ENCODE peak calls at places on chromosome 1, in five cellular contexts. T, L, F, Z and R are unnamed samples.

GRCh38 chr1:84691139-84691783 is 1.0 kb upstream of the SSX2IP start:
- DNase-seq in T (no peak), L (peak), F (peak), Z (peak), R (peak)

GRCh38 chr1:65820983-65821382 is 28.3 kb downstream of the PDE4B start:
- DNase-seq in T (peak), L (no peak), F (no peak), Z (no peak), R (no peak)

GRCh38 chr1:246875041-246876026 is 56.4 kb downstream of the AHCTF1 start:
- DNase-seq in T (peak), L (no peak), F (no peak), Z (no peak), R (no peak)

GRCh38 chr1:219833214-219833816 is 95.0 kb downstream of the SLC30A10 start:
- DNase-seq in T (no peak), L (no peak), F (no peak), Z (no peak), R (no peak)

GRCh38 chr1:81801834-81802531 is 1.2 kb downstream of the ADGRL2 start:
- DNase-seq in T (peak), L (peak), F (peak), Z (no peak), R (peak)

GRCh38 chr1:163366555-163366954 is 44.8 kb downstream of the NUF2 start:
- DNase-seq in T (no peak), L (no peak), F (no peak), Z (no peak), R (no peak)

GRCh38 chr1:69824932-69825331 is 257.2 kb downstream of the LRRC7 start:
- DNase-seq in T (peak), L (no peak), F (no peak), Z (no peak), R (no peak)

GRCh38 chr1:33378524-33378923 is 52.4 kb downstream of the PHC2 start:
- DNase-seq in T (no peak), L (no peak), F (no peak), Z (no peak), R (no peak)

GRCh38 chr1:182809414-182809957 is 19.9 kb downstream of the NPL start:
- DNase-seq in T (no peak), L (no peak), F (no peak), Z (no peak), R (no peak)

GRCh38 chr1:204714861-204715511 is 29.4 kb upstream of the LRRN2 start:
- DNase-seq in T (no peak), L (no peak), F (peak), Z (peak), R (peak)

GRCh38 chr1:146013566-146013937 is 8.0 kb downstream of the HJV start:
- DNase-seq in T (no peak), L (no peak), F (no peak), Z (no peak), R (no peak)

GRCh38 chr1:1782399-1783221 is 4.3 kb upstream of the NADK start:
- DNase-seq in T (peak), L (peak), F (no peak), Z (peak), R (no peak)

GRCh38 chr1:210437781-210438180 is 109.1 kb downstream of the HHAT start:
- DNase-seq in T (no peak), L (no peak), F (no peak), Z (no peak), R (no peak)

GRCh38 chr1:174884001-174884400 is 115.7 kb upstream of the CACYBP start:
- DNase-seq in T (no peak), L (peak), F (no peak), Z (no peak), R (no peak)

GRCh38 chr1:156490401-156491032 is 10.1 kb downstream of the MEF2D start:
- DNase-seq in T (no peak), L (no peak), F (no peak), Z (peak), R (no peak)

GRCh38 chr1:96116707-96117106 is 604.9 kb upstream of the PTBP2 start:
- DNase-seq in T (no peak), L (no peak), F (no peak), Z (no peak), R (no peak)

GRCh38 chr1:165174485-165174884 is 182.0 kb downstream of the LMX1A start:
- DNase-seq in T (no peak), L (no peak), F (no peak), Z (no peak), R (no peak)

GRCh38 chr1:84433253-84434080 is 35.2 kb downstream of the DNASE2B start:
- DNase-seq in T (peak), L (peak), F (peak), Z (peak), R (peak)

GRCh38 chr1:198638894-198639319 is at the start of gene PTPRC:
- DNase-seq in T (no peak), L (no peak), F (peak), Z (peak), R (peak)

GRCh38 chr1:109768700-109769325 is 5.1 kb upstream of the EPS8L3 start:
- DNase-seq in T (no peak), L (no peak), F (no peak), Z (no peak), R (no peak)

GRCh38 chr1:85734961-85735360 is 26.7 kb upstream of the ZNHIT6 start:
- DNase-seq in T (no peak), L (no peak), F (no peak), Z (no peak), R (no peak)

GRCh38 chr1:202017385-202018225 is 7.2 kb downstream of the ELF3 start:
- DNase-seq in T (no peak), L (no peak), F (no peak), Z (no peak), R (no peak)

DNA sequence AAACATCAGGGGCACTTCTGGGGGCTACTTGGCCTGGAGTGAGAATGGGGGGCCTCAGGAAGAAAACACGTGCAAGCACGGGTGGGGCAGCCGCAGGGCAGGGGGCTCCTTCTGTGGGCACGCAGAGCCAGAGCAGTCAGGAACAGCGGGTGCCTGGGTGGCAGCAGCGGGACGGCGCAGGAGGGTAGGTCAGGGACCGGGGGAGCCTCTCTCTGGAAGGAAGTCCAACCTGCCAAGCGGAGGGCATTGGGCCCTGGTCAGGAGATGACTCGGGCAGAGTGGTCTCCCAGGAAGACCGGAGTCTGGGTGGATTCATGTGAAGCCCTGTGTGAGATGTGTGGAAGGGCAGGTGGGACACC is 27.1 kb downstream of the CTNNBIP1 start:
- DNase-seq in T (no peak), L (no peak), F (no peak), Z (no peak), R (no peak)
- TF ChIP-seq CTCF in T (no peak), L (no peak), F (no peak), Z (no peak), R (no peak)

GRCh38 chr1:181077576-181078242 is 10.8 kb upstream of the IER5 start:
- DNase-seq in T (peak), L (no peak), F (no peak), Z (no peak), R (no peak)

GRCh38 chr1:181079382-181079781 is 9.1 kb upstream of the IER5 start:
- DNase-seq in T (no peak), L (no peak), F (no peak), Z (no peak), R (no peak)

GRCh38 chr1:181080543-181080942 is 8.0 kb upstream of the IER5 start:
- DNase-seq in T (no peak), L (no peak), F (no peak), Z (no peak), R (no peak)

GRCh38 chr1:181081399-181081798 is 7.1 kb upstream of the IER5 start:
- DNase-seq in T (no peak), L (no peak), F (no peak), Z (no peak), R (no peak)

DNA sequence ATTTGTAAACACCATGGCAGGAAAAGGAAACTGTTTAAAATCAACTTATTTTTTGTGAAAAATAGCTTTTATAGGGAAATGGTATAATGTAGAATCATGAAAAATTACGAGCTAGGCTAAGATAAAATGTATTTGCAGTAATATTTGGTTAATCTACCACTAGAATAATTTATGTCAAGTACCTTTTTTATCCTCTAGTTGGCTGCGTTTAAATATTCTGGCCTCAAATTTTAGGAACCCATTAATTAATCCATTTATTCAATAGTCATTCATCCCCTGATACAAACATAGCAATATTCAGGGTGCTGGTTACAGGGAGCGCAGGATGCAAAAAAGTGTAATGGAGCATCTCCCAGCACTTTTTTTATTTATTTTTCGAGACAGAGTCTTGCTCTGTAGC is 8.6 kb upstream of the IER5 start:
- DNase-seq in T (no peak), L (no peak), F (no peak), Z (no peak), R (no peak)
- TF ChIP-seq CTCF in T (no peak), L (no peak), F (no peak), Z (no peak), R (no peak)

GRCh38 chr1:7207875-7208646 is 422.8 kb downstream of the CAMTA1 start:
- DNase-seq in T (peak), L (peak), F (peak), Z (peak), R (peak)
- TF ChIP-seq CTCF in T (peak), L (peak), F (peak), Z (peak), R (peak)

GRCh38 chr1:157880621-157881020 is 39.0 kb upstream of the CD5L start:
- DNase-seq in T (no peak), L (no peak), F (no peak), Z (no peak), R (no peak)

GRCh38 chr1:157882560-157882959 is 41.0 kb upstream of the CD5L start:
- DNase-seq in T (no peak), L (no peak), F (no peak), Z (no peak), R (no peak)

DNA sequence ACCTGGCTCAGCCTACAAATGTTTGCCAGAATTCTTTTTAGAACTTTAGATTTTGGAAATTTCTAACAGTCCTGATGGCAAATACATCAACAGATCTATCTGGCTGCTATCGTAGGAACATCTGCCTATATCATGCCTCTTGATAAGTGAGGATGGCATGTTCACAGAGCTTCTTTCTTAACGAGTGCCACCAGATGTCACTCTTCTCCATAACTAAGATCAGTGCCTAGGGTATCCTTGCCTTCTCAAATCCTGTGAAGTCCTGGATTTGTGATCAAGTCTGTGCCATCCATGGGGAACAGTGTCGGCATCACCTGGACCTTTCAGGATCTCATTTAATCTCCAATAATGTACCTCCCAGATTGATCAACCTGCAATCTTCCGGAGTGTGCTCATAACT is 36.5 kb upstream of the CD5L start:
- DNase-seq in T (peak), L (peak), F (no peak), Z (peak), R (peak)
- TF ChIP-seq CTCF in T (peak), L (no peak), F (peak), Z (peak), R (peak)

DNA sequence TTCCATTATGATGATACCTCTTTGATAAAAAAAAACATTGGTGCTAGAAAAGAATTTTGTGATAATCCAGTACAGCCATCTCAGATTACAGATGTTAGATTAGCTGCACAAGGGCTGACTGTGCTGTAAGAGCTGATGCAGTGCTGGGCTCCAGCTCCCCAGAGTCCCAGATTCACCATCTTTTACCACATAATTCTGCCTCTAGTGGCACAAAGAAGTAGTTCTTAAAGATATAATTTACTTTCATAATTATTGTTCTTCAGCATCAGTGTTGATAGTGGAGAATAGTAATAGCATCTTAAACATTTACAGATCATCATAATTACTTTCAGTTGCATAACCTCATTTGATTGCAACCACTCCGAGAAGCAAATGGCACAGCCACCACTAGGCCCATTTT is 262.1 kb downstream of the BRINP2 start:
- DNase-seq in T (peak), L (no peak), F (no peak), Z (peak), R (no peak)
- TF ChIP-seq CTCF in T (no peak), L (no peak), F (no peak), Z (peak), R (no peak)

GRCh38 chr1:180167721-180168467 is 13.2 kb downstream of the QSOX1 start:
- DNase-seq in T (no peak), L (no peak), F (no peak), Z (no peak), R (no peak)
- TF ChIP-seq CTCF in T (no peak), L (no peak), F (no peak), Z (no peak), R (no peak)

GRCh38 chr1:39087109-39087834 is 61.1 kb downstream of the NDUFS5 start:
- DNase-seq in T (peak), L (no peak), F (peak), Z (no peak), R (no peak)
- TF ChIP-seq CTCF in T (no peak), L (no peak), F (no peak), Z (no peak), R (no peak)

DNA sequence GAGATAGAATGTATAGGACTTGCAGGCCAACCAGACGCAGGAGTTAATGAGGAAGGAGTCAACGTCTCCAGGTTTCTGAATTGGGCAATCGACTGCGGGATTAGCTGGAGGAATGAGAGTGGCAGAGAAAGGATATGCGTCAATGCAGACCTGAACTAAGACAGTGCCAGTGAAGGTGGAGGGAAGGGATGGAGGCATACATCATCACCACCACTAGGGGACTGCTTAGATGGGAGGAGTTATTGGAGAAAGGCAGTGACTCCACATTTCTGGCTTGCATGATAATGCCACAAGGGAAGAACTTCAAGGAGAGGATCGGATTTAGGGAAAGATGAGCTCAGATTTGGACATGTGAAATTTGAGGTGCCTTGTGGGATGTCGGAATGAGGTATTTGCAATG is 17.4 kb downstream of the VASH2 start:
- DNase-seq in T (peak), L (no peak), F (no peak), Z (peak), R (no peak)
- TF ChIP-seq CTCF in T (peak), L (peak), F (peak), Z (peak), R (no peak)

GRCh38 chr1:6471969-6472368 is 6.0 kb upstream of the TNFRSF25 start:
- DNase-seq in T (no peak), L (no peak), F (no peak), Z (no peak), R (no peak)

GRCh38 chr1:6473974-6474814 is 8.2 kb upstream of the TNFRSF25 start:
- DNase-seq in T (no peak), L (no peak), F (no peak), Z (no peak), R (no peak)

GRCh38 chr1:6473156-6473555 is 7.2 kb upstream of the TNFRSF25 start:
- DNase-seq in T (no peak), L (no peak), F (no peak), Z (no peak), R (no peak)

GRCh38 chr1:6471086-6471841 is 5.3 kb upstream of the TNFRSF25 start:
- DNase-seq in T (no peak), L (no peak), F (no peak), Z (no peak), R (no peak)

DNA sequence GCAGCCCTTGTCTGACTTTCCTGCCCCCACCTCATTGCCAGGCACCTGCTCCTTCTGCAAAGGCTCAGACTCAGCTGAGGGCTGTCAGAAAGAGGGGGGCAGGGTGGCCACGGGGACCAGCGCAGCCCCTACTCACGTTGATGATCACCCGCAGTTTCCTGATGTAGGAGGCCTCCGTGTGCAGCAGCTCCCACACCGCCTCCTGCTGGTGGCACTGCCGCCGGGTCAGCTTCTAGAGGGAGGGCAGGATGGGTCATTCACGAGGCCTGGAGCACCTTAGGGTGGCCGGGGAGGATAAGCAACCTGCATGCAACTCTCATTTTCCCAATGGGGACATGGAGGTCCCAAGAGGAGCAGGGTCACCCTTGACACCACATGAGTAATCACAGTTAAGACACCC is 6.4 kb upstream of the TNFRSF25 start:
- DNase-seq in T (no peak), L (no peak), F (no peak), Z (no peak), R (no peak)
- TF ChIP-seq CTCF in T (peak), L (peak), F (no peak), Z (peak), R (peak)

DNA sequence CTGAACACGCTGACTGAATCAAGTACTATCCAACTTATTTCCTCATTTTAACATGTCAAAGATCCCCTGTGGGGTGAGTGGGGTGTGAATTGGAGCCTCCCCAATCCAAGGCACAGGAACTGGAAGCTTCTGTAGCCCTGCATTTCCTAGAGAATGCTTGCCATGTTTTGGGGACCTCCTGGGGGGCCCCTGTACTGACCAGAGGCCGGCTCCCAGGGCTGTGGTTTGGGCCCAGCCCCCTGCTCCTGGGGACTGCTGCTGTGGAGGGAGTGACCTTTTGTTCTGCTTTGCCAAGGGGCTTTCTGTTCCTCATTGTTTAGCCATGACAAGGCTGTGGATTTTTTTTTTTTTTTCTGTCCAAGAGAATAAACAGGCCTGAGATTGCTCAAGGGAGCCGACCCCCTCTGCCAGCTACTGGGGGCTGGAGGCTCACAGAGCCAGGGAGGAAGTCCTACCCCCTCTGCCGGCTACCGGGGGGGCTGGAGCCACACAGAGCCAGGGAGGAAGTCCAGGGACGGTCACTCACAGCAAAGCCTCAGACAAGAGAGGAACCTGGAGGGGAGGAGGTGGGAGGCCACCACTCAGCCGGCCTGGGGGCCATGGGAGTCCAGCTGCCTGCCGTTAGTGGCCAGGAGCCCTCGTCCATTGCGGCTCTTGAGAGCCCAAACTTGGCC is 17.4 kb downstream of the TNFRSF1B start:
- DNase-seq in T (peak), L (peak), F (peak), Z (no peak), R (peak)
- TF ChIP-seq CTCF in T (peak), L (peak), F (no peak), Z (no peak), R (no peak)